ENCODE peak calls at places on chromosomes 6 and 20, in seven cellular contexts. One of them, this sample, is unnamed.

GRCh38 chr6:82362144-82362543 is 1.5 kb upstream of the TPBG start:
- DNase-seq in adrenal gland: no peak
- DNase-seq in A549: no peak
- DNase-seq in ovary: no peak
- DNase-seq in pancreas: no peak
- DNase-seq in DND-41: no peak
- DNase-seq in AG04450: no peak
- DNase-seq in this sample: no peak

GRCh38 chr6:2244261-2245102 is 923 bp downstream of the GMDS start:
- DNase-seq in adrenal gland: no peak
- DNase-seq in A549: peak
- DNase-seq in ovary: no peak
- DNase-seq in pancreas: peak
- DNase-seq in DND-41: no peak
- DNase-seq in AG04450: no peak
- DNase-seq in this sample: no peak

GRCh38 chr20:43666376-43667328 is at the start of gene MYBL2:
- DNase-seq in adrenal gland: peak
- DNase-seq in A549: peak
- DNase-seq in ovary: no peak
- DNase-seq in pancreas: peak
- DNase-seq in DND-41: peak
- DNase-seq in AG04450: no peak
- DNase-seq in this sample: no peak

GRCh38 chr6:156449128-156449527 is 328.1 kb upstream of the ARID1B start:
- DNase-seq in adrenal gland: no peak
- DNase-seq in A549: no peak
- DNase-seq in ovary: no peak
- DNase-seq in pancreas: peak
- DNase-seq in DND-41: no peak
- DNase-seq in AG04450: no peak
- DNase-seq in this sample: no peak

GRCh38 chr20:4059631-4060030 is 44.3 kb upstream of the RNF24 start:
- DNase-seq in adrenal gland: no peak
- DNase-seq in A549: no peak
- DNase-seq in ovary: no peak
- DNase-seq in pancreas: no peak
- DNase-seq in DND-41: no peak
- DNase-seq in AG04450: no peak
- DNase-seq in this sample: no peak

GRCh38 chr6:130775421-130776012 is 51.7 kb upstream of the SMLR1 start:
- DNase-seq in adrenal gland: no peak
- DNase-seq in A549: no peak
- DNase-seq in ovary: no peak
- DNase-seq in pancreas: no peak
- DNase-seq in DND-41: no peak
- DNase-seq in AG04450: no peak
- DNase-seq in this sample: no peak

GRCh38 chr20:59015812-59016711 is 3.2 kb upstream of the TUBB1 start:
- DNase-seq in adrenal gland: no peak
- DNase-seq in A549: no peak
- DNase-seq in ovary: no peak
- DNase-seq in pancreas: no peak
- DNase-seq in DND-41: no peak
- DNase-seq in AG04450: no peak
- DNase-seq in this sample: no peak

GRCh38 chr6:16204653-16205376 is 33.6 kb upstream of the GMPR start:
- DNase-seq in adrenal gland: no peak
- DNase-seq in A549: no peak
- DNase-seq in ovary: no peak
- DNase-seq in pancreas: no peak
- DNase-seq in DND-41: no peak
- DNase-seq in AG04450: no peak
- DNase-seq in this sample: no peak

GRCh38 chr6:136039185-136039584 is 187.7 kb downstream of the PDE7B start:
- DNase-seq in adrenal gland: no peak
- DNase-seq in A549: no peak
- DNase-seq in ovary: no peak
- DNase-seq in pancreas: no peak
- DNase-seq in DND-41: no peak
- DNase-seq in AG04450: no peak
- DNase-seq in this sample: no peak

GRCh38 chr6:138724015-138724414 is 49.6 kb upstream of the CCDC28A start:
- DNase-seq in adrenal gland: peak
- DNase-seq in A549: no peak
- DNase-seq in ovary: no peak
- DNase-seq in pancreas: no peak
- DNase-seq in DND-41: no peak
- DNase-seq in AG04450: no peak
- DNase-seq in this sample: no peak

GRCh38 chr6:16733085-16733484 is 28.2 kb downstream of the ATXN1 start:
- DNase-seq in adrenal gland: no peak
- DNase-seq in A549: no peak
- DNase-seq in ovary: no peak
- DNase-seq in pancreas: no peak
- DNase-seq in DND-41: no peak
- DNase-seq in AG04450: no peak
- DNase-seq in this sample: no peak

GRCh38 chr20:52572687-52573086 is 381.1 kb upstream of the ZFP64 start:
- DNase-seq in adrenal gland: no peak
- DNase-seq in A549: no peak
- DNase-seq in ovary: no peak
- DNase-seq in pancreas: no peak
- DNase-seq in DND-41: no peak
- DNase-seq in AG04450: no peak
- DNase-seq in this sample: no peak

GRCh38 chr6:30940361-30941001 is at the start of gene MUCL3:
- DNase-seq in adrenal gland: no peak
- DNase-seq in A549: no peak
- DNase-seq in ovary: no peak
- DNase-seq in pancreas: no peak
- DNase-seq in DND-41: no peak
- DNase-seq in AG04450: no peak
- DNase-seq in this sample: no peak

GRCh38 chr6:170096191-170096802 is 194.6 kb downstream of the DLL1 start:
- DNase-seq in adrenal gland: peak
- DNase-seq in A549: no peak
- DNase-seq in ovary: peak
- DNase-seq in pancreas: no peak
- DNase-seq in DND-41: no peak
- DNase-seq in AG04450: no peak
- DNase-seq in this sample: no peak

GRCh38 chr6:35190306-35190705 is 23.4 kb upstream of the SCUBE3 start:
- DNase-seq in adrenal gland: no peak
- DNase-seq in A549: no peak
- DNase-seq in ovary: no peak
- DNase-seq in pancreas: no peak
- DNase-seq in DND-41: no peak
- DNase-seq in AG04450: no peak
- DNase-seq in this sample: no peak

GRCh38 chr20:8183526-8183925 is 51.5 kb downstream of the PLCB1 start:
- DNase-seq in adrenal gland: no peak
- DNase-seq in A549: no peak
- DNase-seq in ovary: no peak
- DNase-seq in pancreas: no peak
- DNase-seq in DND-41: no peak
- DNase-seq in AG04450: no peak
- DNase-seq in this sample: no peak

GRCh38 chr6:65787787-65788186 is 80.8 kb upstream of the EYS start:
- DNase-seq in adrenal gland: no peak
- DNase-seq in A549: no peak
- DNase-seq in ovary: no peak
- DNase-seq in pancreas: no peak
- DNase-seq in DND-41: no peak
- DNase-seq in AG04450: no peak
- DNase-seq in this sample: no peak

GRCh38 chr6:87897581-87898147 is 150.0 kb upstream of the SPACA1 start:
- DNase-seq in adrenal gland: no peak
- DNase-seq in A549: no peak
- DNase-seq in ovary: no peak
- DNase-seq in pancreas: no peak
- DNase-seq in DND-41: no peak
- DNase-seq in AG04450: no peak
- DNase-seq in this sample: no peak

GRCh38 chr6:34970487-34970886 is 81.4 kb downstream of the ANKS1A start:
- DNase-seq in adrenal gland: no peak
- DNase-seq in A549: no peak
- DNase-seq in ovary: no peak
- DNase-seq in pancreas: no peak
- DNase-seq in DND-41: no peak
- DNase-seq in AG04450: no peak
- DNase-seq in this sample: no peak

GRCh38 chr20:58997141-58997770 is 9.8 kb downstream of the CTSZ start:
- DNase-seq in adrenal gland: no peak
- DNase-seq in A549: no peak
- DNase-seq in ovary: no peak
- DNase-seq in pancreas: no peak
- DNase-seq in DND-41: no peak
- DNase-seq in AG04450: no peak
- DNase-seq in this sample: no peak

GRCh38 chr6:7317538-7317937 is 4.5 kb upstream of the SSR1 start:
- DNase-seq in adrenal gland: no peak
- DNase-seq in A549: no peak
- DNase-seq in ovary: no peak
- DNase-seq in pancreas: no peak
- DNase-seq in DND-41: no peak
- DNase-seq in AG04450: no peak
- DNase-seq in this sample: no peak

DNA sequence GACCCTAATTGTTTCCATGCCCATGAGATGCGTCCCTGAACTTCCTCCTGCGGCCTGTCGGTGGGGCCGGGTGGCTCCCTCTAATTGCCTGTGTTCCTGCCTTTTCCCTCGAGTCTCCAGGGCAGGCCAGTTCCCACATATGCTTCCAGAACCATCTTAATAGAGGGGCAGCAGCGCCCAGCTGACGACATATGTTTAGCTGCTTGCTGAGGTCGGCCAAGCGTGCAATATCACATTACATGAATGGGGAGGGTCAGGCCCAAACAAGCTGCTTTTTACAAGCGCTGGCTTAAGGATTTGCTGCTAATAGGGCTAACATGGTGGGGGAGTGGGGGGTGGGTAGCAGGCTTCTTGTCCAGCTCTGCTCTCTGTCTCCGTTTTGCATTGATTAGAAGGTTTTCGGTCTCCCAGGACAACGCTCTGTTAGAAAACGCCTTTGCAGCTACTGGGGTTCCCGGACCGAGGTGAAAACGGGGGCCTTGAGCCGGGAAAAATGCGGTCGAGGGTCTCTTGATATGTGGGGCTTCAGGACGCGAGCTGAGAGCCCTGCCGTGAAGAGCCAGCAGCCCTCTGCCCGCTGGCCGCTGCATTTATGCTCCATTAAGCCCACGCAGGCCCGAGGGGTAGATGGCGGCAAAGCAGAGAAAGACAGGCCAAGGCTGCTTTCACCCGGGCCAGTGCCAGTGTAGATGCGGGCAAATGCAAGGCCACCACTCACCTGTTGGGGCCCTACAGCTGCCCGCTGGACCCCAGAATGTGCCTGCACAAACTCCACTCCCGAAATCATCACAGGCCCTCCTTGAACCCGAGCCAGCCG is 308.5 kb downstream of the BMP7 start:
- DNase-seq in adrenal gland: no peak
- DNase-seq in A549: no peak
- DNase-seq in ovary: no peak
- DNase-seq in pancreas: no peak
- DNase-seq in DND-41: no peak
- DNase-seq in AG04450: no peak
- DNase-seq in this sample: no peak
- TF ChIP-seq CTCF in adrenal gland: no peak
- TF ChIP-seq CTCF in A549: no peak
- TF ChIP-seq CTCF in ovary: no peak
- TF ChIP-seq CTCF in pancreas: no peak
- TF ChIP-seq CTCF in DND-41: no peak
- TF ChIP-seq CTCF in AG04450: no peak
- TF ChIP-seq CTCF in this sample: no peak

DNA sequence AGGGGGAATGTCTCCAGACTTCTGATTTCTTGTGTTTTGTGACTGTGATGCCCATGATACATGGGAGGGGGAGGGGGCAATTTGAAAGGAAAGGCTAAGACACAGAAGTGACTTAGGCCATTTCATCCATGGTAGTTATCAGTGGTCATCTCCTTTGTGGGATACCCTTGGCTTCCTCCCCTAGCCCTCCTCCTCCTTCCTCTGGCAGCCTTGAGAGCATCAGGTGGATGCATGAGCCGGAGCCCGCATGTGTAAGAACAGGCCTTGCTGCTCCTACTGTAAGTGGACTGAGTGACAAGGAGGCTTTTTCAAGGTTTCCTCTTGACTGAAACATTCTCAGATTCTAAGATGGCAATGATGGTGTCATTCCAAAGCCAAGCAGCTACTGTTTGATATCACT is 872 bp downstream of the CD83 start:
- DNase-seq in adrenal gland: no peak
- DNase-seq in A549: no peak
- DNase-seq in ovary: no peak
- DNase-seq in pancreas: no peak
- DNase-seq in DND-41: peak
- DNase-seq in AG04450: no peak
- DNase-seq in this sample: no peak
- H3K4me3 ChIP-seq in adrenal gland: no peak
- H3K4me3 ChIP-seq in A549: no peak
- H3K4me3 ChIP-seq in ovary: peak
- H3K4me3 ChIP-seq in pancreas: peak
- H3K4me3 ChIP-seq in DND-41: peak
- H3K4me3 ChIP-seq in AG04450: no peak
- H3K4me3 ChIP-seq in this sample: no peak

GRCh38 chr6:47180633-47181032 is 129.1 kb downstream of the TNFRSF21 start:
- DNase-seq in adrenal gland: no peak
- DNase-seq in A549: peak
- DNase-seq in ovary: no peak
- DNase-seq in pancreas: no peak
- DNase-seq in DND-41: no peak
- DNase-seq in AG04450: no peak
- DNase-seq in this sample: no peak
- TF ChIP-seq CTCF in adrenal gland: no peak
- TF ChIP-seq CTCF in A549: no peak
- TF ChIP-seq CTCF in ovary: no peak
- TF ChIP-seq CTCF in pancreas: no peak
- TF ChIP-seq CTCF in DND-41: no peak
- TF ChIP-seq CTCF in AG04450: no peak
- TF ChIP-seq CTCF in this sample: no peak

DNA sequence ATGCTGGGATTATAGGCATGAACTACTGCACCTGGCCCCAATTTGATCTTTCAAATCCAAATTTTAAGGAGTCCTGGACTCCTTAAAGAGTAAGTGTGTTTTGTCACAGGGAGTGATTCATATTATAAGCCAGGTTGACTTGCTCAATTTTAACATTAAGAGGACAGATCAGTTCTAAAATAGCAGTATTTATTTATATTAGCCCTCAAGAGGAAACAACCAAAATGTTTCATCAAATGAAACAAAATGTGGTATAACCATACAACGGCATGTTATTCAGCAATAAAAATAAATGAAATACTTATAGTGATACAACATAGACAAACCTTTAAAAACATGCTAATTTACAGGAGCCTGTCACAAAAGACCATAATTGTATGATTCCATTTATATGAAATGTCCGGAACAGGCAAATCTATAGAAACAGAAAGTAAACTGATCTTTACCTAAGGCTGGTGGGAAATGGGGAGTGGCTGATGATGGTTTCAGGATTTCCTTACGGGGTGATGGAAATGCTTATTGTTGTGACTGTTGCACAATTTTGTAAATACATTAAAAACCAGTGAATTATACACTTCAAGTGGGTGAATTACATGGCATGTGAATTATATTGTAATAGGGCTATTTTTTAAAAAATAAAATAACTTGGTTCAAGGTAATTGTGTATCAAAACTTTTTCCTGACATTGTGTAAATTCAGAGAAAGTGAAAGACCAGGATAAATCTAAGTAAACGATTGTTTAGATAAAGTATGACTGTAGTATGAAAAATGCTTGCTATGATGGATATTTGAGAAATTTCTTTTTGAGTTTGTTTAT is 637.3 kb downstream of the MMUT start:
- DNase-seq in adrenal gland: no peak
- DNase-seq in A549: no peak
- DNase-seq in ovary: no peak
- DNase-seq in pancreas: no peak
- DNase-seq in DND-41: no peak
- DNase-seq in AG04450: no peak
- DNase-seq in this sample: no peak
- H3K4me3 ChIP-seq in adrenal gland: no peak
- H3K4me3 ChIP-seq in A549: peak
- H3K4me3 ChIP-seq in ovary: no peak
- H3K4me3 ChIP-seq in pancreas: no peak
- H3K4me3 ChIP-seq in DND-41: no peak
- H3K4me3 ChIP-seq in AG04450: peak
- H3K4me3 ChIP-seq in this sample: no peak

This sample was measured in kidney epithelial cell.